ENCODE peak calls at places on chromosomes 16 and 17, in six cellular contexts. D is transverse colon, T is caudate nucleus, F is AG04450, H is right cardiac atrium, M is RWPE1. B is an unnamed sample.

GRCh38 chr16:49354101-49354500 is 19.5 kb upstream of the C16orf78 start:
- DNase-seq in T (no peak), H (no peak), D (no peak), M (no peak), F (no peak), B (no peak)

GRCh38 chr16:81106826-81107503 is 10.8 kb upstream of the GCSH start:
- DNase-seq in M (no peak), T (no peak), H (no peak), D (no peak), F (no peak), B (no peak)

GRCh38 chr16:4925791-4926190 is 11.2 kb downstream of the PPL start:
- DNase-seq in H (no peak), D (no peak), F (no peak), T (no peak), M (no peak), B (no peak)

GRCh38 chr17:76677406-76677805 is 33.4 kb downstream of the MXRA7 start:
- DNase-seq in T (no peak), D (no peak), M (no peak), F (no peak), H (no peak), B (no peak)

GRCh38 chr16:66588981-66589713 is 9.9 kb downstream of the CMTM2 start:
- DNase-seq in F (no peak), H (no peak), D (peak; percentile 56), M (no peak), T (no peak), B (no peak)

GRCh38 chr17:27895110-27895895 is 2.1 kb upstream of the LYRM9 start:
- DNase-seq in T (no peak), F (no peak), M (no peak), H (no peak), D (no peak), B (no peak)

GRCh38 chr16:72905581-72905980 is 142.3 kb downstream of the ZFHX3 start:
- DNase-seq in D (no peak), T (no peak), H (no peak), F (no peak), M (peak; percentile 11), B (no peak)

GRCh38 chr16:20762404-20763123 is 1.2 kb upstream of the ACSM3 start:
- DNase-seq in F (no peak), D (no peak), T (no peak), H (no peak), M (no peak), B (no peak)

GRCh38 chr17:66354981-66355380 is 52.6 kb downstream of the PRKCA start:
- DNase-seq in H (no peak), M (no peak), D (no peak), F (peak; percentile 54), T (no peak), B (no peak)

GRCh38 chr17:41324180-41325075 is 8.9 kb upstream of the KRTAP17-1 start:
- DNase-seq in T (no peak), D (peak; percentile 27), M (peak; percentile 42), H (no peak), F (no peak), B (peak; percentile 48)

GRCh38 chr17:71447644-71448043 is 673.2 kb upstream of the SOX9 start:
- DNase-seq in M (no peak), T (no peak), H (no peak), F (no peak), D (no peak), B (no peak)

GRCh38 chr16:68055395-68055794 is 29.8 kb upstream of the NFATC3 start:
- DNase-seq in H (no peak), F (no peak), D (no peak), T (no peak), M (no peak), B (no peak)

GRCh38 chr17:40086150-40087044 is 14.0 kb downstream of the NR1D1 start:
- DNase-seq in M (no peak), T (no peak), F (no peak), H (no peak), D (peak; percentile 69), B (no peak)

GRCh38 chr17:77831497-77832179 is 126.9 kb upstream of the TNRC6C start:
- DNase-seq in F (peak; percentile 20), T (no peak), H (no peak), D (no peak), M (no peak), B (no peak)

GRCh38 chr16:78249832-78250231 is 150.4 kb downstream of the WWOX start:
- DNase-seq in D (no peak), T (no peak), H (no peak), F (no peak), M (no peak), B (no peak)

GRCh38 chr17:81346090-81346907 is 49.0 kb upstream of the BAHCC1 start:
- DNase-seq in M (peak; percentile 95), D (peak; percentile 99), H (peak; percentile 99), F (peak; percentile 81), T (peak; percentile 97), B (peak; percentile 99)

GRCh38 chr17:28949185-28950016 is 1.9 kb downstream of the PHF12 start:
- DNase-seq in D (peak; percentile 67), H (peak; percentile 60), F (no peak), M (peak; percentile 46), T (peak; percentile 39), B (peak; percentile 63)

GRCh38 chr17:11269210-11269609 is 28.2 kb downstream of the SHISA6 start:
- DNase-seq in H (no peak), F (no peak), D (no peak), T (no peak), M (no peak), B (no peak)

GRCh38 chr16:84654238-84654637 is 5.9 kb downstream of the KLHL36 start:
- DNase-seq in D (no peak), M (no peak), T (no peak), F (no peak), H (no peak), B (no peak)

GRCh38 chr17:42818379-42818778 is 5.7 kb downstream of the BECN1 start:
- DNase-seq in H (no peak), T (no peak), D (no peak), M (no peak), F (no peak), B (no peak)

GRCh38 chr16:84983308-84983707 is 28.0 kb downstream of the ZDHHC7 start:
- DNase-seq in T (peak; percentile 36), H (no peak), M (no peak), D (no peak), F (no peak), B (no peak)

GRCh38 chr17:77527836-77528505 is 387.2 kb downstream of the SEC14L1 start:
- DNase-seq in F (no peak), H (no peak), M (no peak), T (no peak), D (no peak), B (no peak)

GRCh38 chr17:44216173-44216572 is 3.3 kb downstream of the UBTF start:
- DNase-seq in F (no peak), D (peak; percentile 39), T (no peak), M (no peak), H (no peak), B (no peak)

GRCh38 chr16:9541723-9542122 is 450.3 kb downstream of the HAPSTR1 start:
- DNase-seq in F (no peak), M (no peak), D (no peak), T (no peak), H (no peak), B (no peak)

GRCh38 chr17:39872700-39873099 is 4.7 kb downstream of the ZPBP2 start:
- DNase-seq in H (no peak), M (peak; percentile 37), D (no peak), F (peak; percentile 11), T (no peak), B (no peak)

GRCh38 chr17:45306094-45306493 is 10.7 kb downstream of the MAP3K14 start:
- DNase-seq in T (no peak), H (no peak), M (no peak), D (no peak), F (no peak), B (no peak)

GRCh38 chr17:45301674-45302073 is 15.1 kb downstream of the MAP3K14 start:
- DNase-seq in F (no peak), M (no peak), T (no peak), H (no peak), D (no peak), B (no peak)

GRCh38 chr17:45300060-45300751 is 16.6 kb downstream of the MAP3K14 start:
- DNase-seq in M (no peak), H (no peak), F (no peak), T (no peak), D (no peak), B (no peak)

GRCh38 chr17:45305532-45306087 is 11.2 kb downstream of the MAP3K14 start:
- DNase-seq in F (no peak), T (no peak), M (no peak), D (no peak), H (no peak), B (no peak)

GRCh38 chr17:45302649-45303173 is 14.1 kb downstream of the MAP3K14 start:
- DNase-seq in M (no peak), F (no peak), D (peak; percentile 60), T (no peak), H (peak; percentile 51), B (no peak)
- H3K27ac ChIP-seq in M (peak overlapping the region; percentile 65), F (no peak overlapping the region), D (peak overlapping the region; percentile 100), T (no peak overlapping the region), H (peak overlapping the region; percentile 60), B (peak overlapping the region; percentile 41)

GRCh38 chr16:10866196-10866976 is 10.6 kb upstream of the CIITA start:
- DNase-seq in H (peak; percentile 44), T (no peak), F (no peak), M (no peak), D (no peak), B (no peak)

GRCh38 chr16:10868089-10868488 is 8.9 kb upstream of the CIITA start:
- DNase-seq in M (no peak), F (no peak), D (no peak), T (no peak), H (no peak), B (no peak)

GRCh38 chr16:10868562-10869469 is 8.2 kb upstream of the CIITA start:
- DNase-seq in H (peak; percentile 42), F (no peak), T (no peak), M (no peak), D (peak; percentile 46), B (no peak)

GRCh38 chr16:10870137-10870776 is 6.7 kb upstream of the CIITA start:
- DNase-seq in M (no peak), F (no peak), T (no peak), H (no peak), D (no peak), B (no peak)

DNA sequence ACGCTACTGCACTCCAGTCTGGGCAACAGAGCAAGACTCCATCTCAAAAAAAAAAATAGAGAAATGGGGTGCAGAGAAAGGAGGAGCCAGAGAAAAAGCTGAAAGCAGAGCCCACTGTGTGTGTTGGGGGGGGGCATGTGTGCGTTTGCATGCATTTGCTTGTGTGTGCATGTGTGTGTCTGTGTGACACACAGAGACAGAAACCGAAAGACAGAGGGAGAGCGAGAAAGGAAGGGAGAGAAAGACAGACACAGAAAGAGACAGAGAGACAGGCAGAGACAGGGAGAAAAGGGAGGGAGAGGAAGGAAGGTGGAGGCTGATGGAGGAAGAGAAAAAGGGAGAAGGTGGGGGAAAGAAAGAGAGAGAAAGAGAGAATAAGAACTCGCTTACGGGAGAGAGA is 9.8 kb upstream of the CIITA start:
- DNase-seq in F (no peak), H (no peak), D (no peak), T (no peak), M (no peak), B (no peak)
- H3K27ac ChIP-seq in F (no peak overlapping the region), H (no peak overlapping the region), D (no peak overlapping the region), T (no peak overlapping the region), M (no peak overlapping the region), B (no peak overlapping the region)

GRCh38 chr17:9924735-9925191 is 19.7 kb upstream of the RCVRN start:
- DNase-seq in H (no peak), F (peak; percentile 21), D (no peak), T (peak; percentile 65), M (peak; percentile 71), B (peak; percentile 42)
- H3K27ac ChIP-seq in H (no peak overlapping the region), F (peak overlapping the region; percentile 21), D (no peak overlapping the region), T (peak overlapping the region; percentile 24), M (no peak overlapping the region), B (no peak overlapping the region)

GRCh38 chr17:83079340-83079747 is at the start of gene METRNL:
- DNase-seq in D (peak; percentile 87), M (peak; percentile 89), H (peak; percentile 83), F (no peak), T (no peak), B (peak; percentile 68)
- H3K27ac ChIP-seq in D (peak within 1 kb of the TSS; percentile 95), M (peak within 1 kb of the TSS; percentile 90), H (peak within 1 kb of the TSS; percentile 60), F (no peak within 1 kb of the TSS), T (no peak within 1 kb of the TSS), B (peak within 1 kb of the TSS; percentile 69)